ENCODE peak calls at places on chromosomes 1 and 21, in five cellular contexts. One of them, this sample, is unnamed.

GRCh38 chr1:31058012-31058411 is 7.5 kb downstream of the PUM1 start:
- DNase-seq in K562: no peak
- DNase-seq in endothelial cell of umbilical vein: no peak
- DNase-seq in HepG2: no peak
- DNase-seq in GM12878: no peak
- DNase-seq in this sample: no peak

GRCh38 chr1:4603317-4604110 is 50.9 kb upstream of the AJAP1 start:
- DNase-seq in HepG2: no peak
- DNase-seq in K562: no peak
- DNase-seq in GM12878: no peak
- DNase-seq in endothelial cell of umbilical vein: no peak
- DNase-seq in this sample: peak; percentile 13

GRCh38 chr1:210332233-210332632 is 3.5 kb downstream of the HHAT start:
- DNase-seq in GM12878: no peak
- DNase-seq in K562: no peak
- DNase-seq in endothelial cell of umbilical vein: no peak
- DNase-seq in HepG2: no peak
- DNase-seq in this sample: no peak

GRCh38 chr1:91582431-91582921 is 81.8 kb downstream of the CDC7 start:
- DNase-seq in GM12878: no peak
- DNase-seq in HepG2: no peak
- DNase-seq in K562: no peak
- DNase-seq in endothelial cell of umbilical vein: peak; percentile 28
- DNase-seq in this sample: peak; percentile 9

GRCh38 chr1:8342325-8342724 is 24.4 kb downstream of the SLC45A1 start:
- DNase-seq in endothelial cell of umbilical vein: no peak
- DNase-seq in K562: no peak
- DNase-seq in HepG2: peak; percentile 73
- DNase-seq in GM12878: no peak
- DNase-seq in this sample: no peak

GRCh38 chr1:177170756-177171535 is at the start of gene BRINP2:
- DNase-seq in K562: no peak
- DNase-seq in GM12878: no peak
- DNase-seq in endothelial cell of umbilical vein: peak; percentile 47
- DNase-seq in HepG2: no peak
- DNase-seq in this sample: peak; percentile 66

GRCh38 chr21:37753122-37753599 is 163.1 kb downstream of the KCNJ6 start:
- DNase-seq in K562: no peak
- DNase-seq in HepG2: no peak
- DNase-seq in GM12878: no peak
- DNase-seq in endothelial cell of umbilical vein: no peak
- DNase-seq in this sample: no peak

GRCh38 chr1:205301220-205301821 is 20.2 kb downstream of the NUAK2 start:
- DNase-seq in GM12878: no peak
- DNase-seq in endothelial cell of umbilical vein: peak; percentile 62
- DNase-seq in K562: no peak
- DNase-seq in HepG2: peak; percentile 94
- DNase-seq in this sample: no peak

GRCh38 chr1:101221945-101222429 is 14.8 kb upstream of the S1PR1 start:
- DNase-seq in K562: no peak
- DNase-seq in HepG2: no peak
- DNase-seq in endothelial cell of umbilical vein: no peak
- DNase-seq in GM12878: peak; percentile 67
- DNase-seq in this sample: no peak

GRCh38 chr1:65059930-65060538 is 88.0 kb upstream of the AK4 start:
- DNase-seq in HepG2: peak; percentile 17
- DNase-seq in K562: peak; percentile 43
- DNase-seq in endothelial cell of umbilical vein: peak; percentile 69
- DNase-seq in GM12878: no peak
- DNase-seq in this sample: peak; percentile 21

GRCh38 chr1:175273656-175274055 is 81.1 kb upstream of the KIAA0040 start:
- DNase-seq in GM12878: no peak
- DNase-seq in endothelial cell of umbilical vein: no peak
- DNase-seq in HepG2: no peak
- DNase-seq in K562: no peak
- DNase-seq in this sample: no peak

GRCh38 chr1:83996621-83997020 is 2.3 kb downstream of the TTLL7 start:
- DNase-seq in K562: no peak
- DNase-seq in endothelial cell of umbilical vein: no peak
- DNase-seq in HepG2: no peak
- DNase-seq in GM12878: no peak
- DNase-seq in this sample: no peak

GRCh38 chr1:110608247-110608646 is 2.1 kb upstream of the KCNA2 start:
- DNase-seq in endothelial cell of umbilical vein: no peak
- DNase-seq in HepG2: no peak
- DNase-seq in GM12878: no peak
- DNase-seq in K562: no peak
- DNase-seq in this sample: no peak

GRCh38 chr21:35052786-35053185 is 3.7 kb upstream of the RUNX1 start:
- DNase-seq in GM12878: no peak
- DNase-seq in K562: no peak
- DNase-seq in endothelial cell of umbilical vein: no peak
- DNase-seq in HepG2: no peak
- DNase-seq in this sample: no peak

GRCh38 chr21:35048706-35049617 is at the start of gene RUNX1:
- DNase-seq in K562: peak; percentile 61
- DNase-seq in HepG2: no peak
- DNase-seq in GM12878: peak; percentile 92
- DNase-seq in endothelial cell of umbilical vein: peak; percentile 37
- DNase-seq in this sample: no peak

GRCh38 chr21:35053356-35054096 is 4.4 kb upstream of the RUNX1 start:
- DNase-seq in HepG2: peak; percentile 36
- DNase-seq in GM12878: no peak
- DNase-seq in K562: peak; percentile 50
- DNase-seq in endothelial cell of umbilical vein: no peak
- DNase-seq in this sample: no peak

GRCh38 chr21:35050348-35051286 is 1.5 kb upstream of the RUNX1 start:
- DNase-seq in K562: no peak
- DNase-seq in GM12878: no peak
- DNase-seq in endothelial cell of umbilical vein: no peak
- DNase-seq in HepG2: no peak
- DNase-seq in this sample: no peak

DNA sequence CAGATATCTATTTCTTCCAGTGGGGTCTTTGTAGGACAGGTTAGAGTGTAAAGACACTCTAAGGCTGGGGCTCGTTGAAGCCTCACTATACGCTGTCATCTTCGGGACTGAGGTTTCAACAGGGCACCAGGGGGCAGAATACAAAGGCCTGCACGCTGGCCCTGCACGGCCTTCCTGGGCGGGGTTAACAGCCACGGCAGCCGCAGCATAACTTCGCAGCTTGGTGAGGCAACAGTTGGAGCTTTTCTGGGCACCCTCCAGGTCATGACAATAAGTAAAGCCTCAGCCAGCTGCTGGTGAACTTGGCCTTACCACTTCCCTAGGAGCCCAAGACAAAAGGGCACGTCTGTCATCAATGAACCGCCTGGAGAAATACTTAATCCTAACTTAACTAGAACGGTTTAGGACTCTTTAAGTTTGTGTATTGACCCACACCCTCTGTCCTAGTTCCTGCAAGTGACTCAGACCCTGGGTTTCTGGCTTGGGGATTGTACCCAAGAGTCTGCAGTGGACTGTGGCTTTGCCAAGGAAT is 2.3 kb upstream of the RUNX1 start:
- DNase-seq in HepG2: peak; percentile 82
- DNase-seq in endothelial cell of umbilical vein: peak; percentile 72
- DNase-seq in K562: peak; percentile 95
- DNase-seq in GM12878: no peak
- DNase-seq in this sample: peak; percentile 43
- H3K27ac ChIP-seq in HepG2: no peak overlapping the region
- H3K27ac ChIP-seq in endothelial cell of umbilical vein: no peak overlapping the region
- H3K27ac ChIP-seq in K562: peak overlapping the region; percentile 70
- H3K27ac ChIP-seq in GM12878: peak overlapping the region; percentile 23
- H3K27ac ChIP-seq in this sample: peak overlapping the region; percentile 62

GRCh38 chr1:236716160-236716559 is 29.9 kb downstream of the ACTN2 start:
- DNase-seq in endothelial cell of umbilical vein: peak; percentile 74
- DNase-seq in K562: no peak
- DNase-seq in GM12878: no peak
- DNase-seq in HepG2: no peak
- DNase-seq in this sample: no peak
- TF ChIP-seq MYC in endothelial cell of umbilical vein: no peak
- TF ChIP-seq MYC in K562: no peak
- TF ChIP-seq MYC in GM12878: no peak
- TF ChIP-seq MYC in HepG2: no peak
- TF ChIP-seq MYC in this sample: no peak

GRCh38 chr1:186798960-186799688 is 29.6 kb upstream of the PLA2G4A start:
- DNase-seq in K562: no peak
- DNase-seq in endothelial cell of umbilical vein: no peak
- DNase-seq in HepG2: no peak
- DNase-seq in GM12878: no peak
- DNase-seq in this sample: no peak

GRCh38 chr1:186790101-186790500 is 38.6 kb upstream of the PLA2G4A start:
- DNase-seq in endothelial cell of umbilical vein: no peak
- DNase-seq in K562: no peak
- DNase-seq in GM12878: no peak
- DNase-seq in HepG2: no peak
- DNase-seq in this sample: no peak

GRCh38 chr1:186792870-186793581 is 35.7 kb upstream of the PLA2G4A start:
- DNase-seq in HepG2: no peak
- DNase-seq in endothelial cell of umbilical vein: no peak
- DNase-seq in K562: no peak
- DNase-seq in GM12878: no peak
- DNase-seq in this sample: no peak

GRCh38 chr1:186793582-186793927 is 35.2 kb upstream of the PLA2G4A start:
- DNase-seq in endothelial cell of umbilical vein: no peak
- DNase-seq in GM12878: no peak
- DNase-seq in K562: no peak
- DNase-seq in HepG2: no peak
- DNase-seq in this sample: no peak
- H3K27ac ChIP-seq in endothelial cell of umbilical vein: no peak overlapping the region
- H3K27ac ChIP-seq in GM12878: no peak overlapping the region
- H3K27ac ChIP-seq in K562: no peak overlapping the region
- H3K27ac ChIP-seq in HepG2: no peak overlapping the region
- H3K27ac ChIP-seq in this sample: no peak overlapping the region

GRCh38 chr1:181104042-181104789 is 15.7 kb downstream of the IER5 start:
- DNase-seq in GM12878: no peak
- DNase-seq in endothelial cell of umbilical vein: no peak
- DNase-seq in HepG2: no peak
- DNase-seq in K562: peak; percentile 71
- DNase-seq in this sample: peak; percentile 79
- TF ChIP-seq MYC in GM12878: no peak
- TF ChIP-seq MYC in endothelial cell of umbilical vein: no peak
- TF ChIP-seq MYC in HepG2: no peak
- TF ChIP-seq MYC in K562: no peak
- TF ChIP-seq MYC in this sample: no peak

GRCh38 chr1:23177031-23177430 is 8.4 kb upstream of the LUZP1 start:
- DNase-seq in K562: no peak
- DNase-seq in HepG2: no peak
- DNase-seq in endothelial cell of umbilical vein: no peak
- DNase-seq in GM12878: no peak
- DNase-seq in this sample: no peak
- H3K27ac ChIP-seq in K562: no peak overlapping the region
- H3K27ac ChIP-seq in HepG2: no peak overlapping the region
- H3K27ac ChIP-seq in endothelial cell of umbilical vein: peak overlapping the region; percentile 77
- H3K27ac ChIP-seq in GM12878: peak overlapping the region; percentile 47
- H3K27ac ChIP-seq in this sample: peak overlapping the region; percentile 79

DNA sequence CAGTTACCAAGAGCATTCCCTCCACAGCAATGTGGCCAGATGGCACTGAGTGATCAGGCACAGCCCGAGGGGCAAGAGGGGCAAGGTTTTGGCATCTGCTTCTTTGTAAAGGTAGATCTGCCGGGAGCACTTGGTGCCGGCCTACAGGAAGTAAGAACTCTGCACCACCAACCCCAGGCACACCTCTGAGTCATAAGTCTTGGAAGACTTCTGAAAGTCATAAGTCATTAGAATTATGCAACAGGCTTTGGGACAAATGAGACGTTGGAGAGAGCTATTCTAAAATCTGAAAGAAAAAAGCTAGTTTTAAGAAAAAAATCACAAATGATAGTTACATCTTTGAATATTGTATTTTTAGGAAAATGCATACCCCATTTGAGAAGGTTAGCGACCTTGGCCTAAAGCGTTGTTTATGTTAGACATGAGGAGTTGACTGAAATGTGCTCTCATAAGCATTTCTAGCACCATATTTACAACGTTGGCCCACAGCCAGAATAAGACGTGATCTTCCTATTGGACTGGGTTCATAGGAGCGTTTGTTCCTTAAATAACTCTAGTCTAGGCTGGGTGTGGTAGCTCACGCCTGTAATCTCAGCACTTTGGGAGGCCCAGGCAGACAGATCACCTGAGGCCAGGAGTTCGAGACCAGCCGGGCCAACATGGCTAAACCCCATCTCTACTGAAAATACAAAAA is 37.7 kb upstream of the MAP10 start:
- DNase-seq in HepG2: no peak
- DNase-seq in GM12878: no peak
- DNase-seq in K562: no peak
- DNase-seq in endothelial cell of umbilical vein: no peak
- DNase-seq in this sample: peak; percentile 52
- TF ChIP-seq MYC in HepG2: no peak
- TF ChIP-seq MYC in GM12878: no peak
- TF ChIP-seq MYC in K562: no peak
- TF ChIP-seq MYC in endothelial cell of umbilical vein: no peak
- TF ChIP-seq MYC in this sample: no peak

DNA sequence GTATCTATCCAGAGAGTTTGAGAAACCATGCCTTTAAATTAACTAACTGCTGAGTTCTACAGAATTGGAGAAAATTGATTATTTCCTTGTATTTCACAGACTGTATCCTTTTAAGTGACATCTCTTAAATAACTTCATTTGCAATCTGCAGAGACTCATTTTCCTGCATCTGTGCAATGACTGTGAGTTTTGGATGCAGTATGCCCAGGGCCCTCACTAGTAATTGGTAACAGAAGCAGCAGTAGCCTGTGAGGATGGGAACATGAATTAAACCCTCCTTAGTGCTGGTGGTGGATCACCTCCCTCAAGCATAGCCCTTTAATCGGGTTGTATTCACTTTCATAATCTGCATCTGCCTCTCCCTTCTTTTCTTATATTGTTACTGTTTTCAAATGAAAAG is 21.7 kb upstream of the SH3D21 start:
- DNase-seq in K562: no peak
- DNase-seq in endothelial cell of umbilical vein: no peak
- DNase-seq in GM12878: no peak
- DNase-seq in HepG2: no peak
- DNase-seq in this sample: no peak
- H3K27ac ChIP-seq in K562: no peak overlapping the region
- H3K27ac ChIP-seq in endothelial cell of umbilical vein: no peak overlapping the region
- H3K27ac ChIP-seq in GM12878: no peak overlapping the region
- H3K27ac ChIP-seq in HepG2: no peak overlapping the region
- H3K27ac ChIP-seq in this sample: no peak overlapping the region

This sample was measured in A549.